ENCODE peak calls at places on chromosome 21, in five cellular contexts. Y is kidney epithelial cell, F is mucosa of gallbladder, M is upper lobe of left lung, C is NAMALWA. V is an unnamed sample.
A peak's percentile ranks its signal among the peaks of the same experiment; 100 is the strongest.

GRCh38 chr21:17427157-17427556 is 85.7 kb upstream of the CXADR start:
- DNase-seq in F (no peak), M (no peak), C (no peak), Y (no peak), V (no peak)

GRCh38 chr21:37658121-37658993 is 257.9 kb downstream of the KCNJ6 start:
- DNase-seq in F (no peak), Y (no peak), M (peak; percentile 30), C (no peak), V (no peak)

GRCh38 chr21:45405819-45406762 is 1.1 kb downstream of the COL18A1 start:
- DNase-seq in Y (peak; percentile 70), M (no peak), C (no peak), F (no peak), V (no peak)

GRCh38 chr21:34803792-34804440 is 135.1 kb downstream of the CLIC6 start:
- DNase-seq in Y (no peak), F (no peak), M (no peak), C (no peak), V (no peak)

GRCh38 chr21:15080504-15080903 is 15.7 kb upstream of the NRIP1 start:
- DNase-seq in C (no peak), Y (no peak), M (no peak), F (no peak), V (no peak)

GRCh38 chr21:16040601-16041000 is 310.8 kb downstream of the USP25 start:
- DNase-seq in C (no peak), F (no peak), M (no peak), Y (no peak), V (no peak)

GRCh38 chr21:38956791-38957571 is 151.3 kb downstream of the ETS2 start:
- DNase-seq in C (no peak), M (peak; percentile 62), Y (no peak), F (no peak), V (peak; percentile 68)

GRCh38 chr21:44551290-44552015 is at the start of gene KRTAP10-2:
- DNase-seq in Y (no peak), M (no peak), C (no peak), F (peak; percentile 3), V (no peak)

GRCh38 chr21:36038701-36039497 is 21.4 kb downstream of the SETD4 start:
- DNase-seq in Y (no peak), F (no peak), C (no peak), M (no peak), V (no peak)

GRCh38 chr21:41752231-41752681 is 14.6 kb downstream of the RIPK4 start:
- DNase-seq in F (no peak), Y (no peak), C (no peak), M (no peak), V (no peak)

GRCh38 chr21:27759091-27759659 is 792.3 kb upstream of the ADAMTS5 start:
- DNase-seq in Y (no peak), C (no peak), M (peak; percentile 28), F (no peak), V (peak; percentile 32)

GRCh38 chr21:26965567-26966359 is 1.1 kb downstream of the ADAMTS5 start:
- DNase-seq in M (no peak), C (no peak), F (peak; percentile 15), Y (no peak), V (peak; percentile 19)

GRCh38 chr21:22062472-22063139 is 1064.4 kb downstream of the NCAM2 start:
- DNase-seq in C (no peak), F (no peak), M (no peak), Y (no peak), V (peak; percentile 47)

GRCh38 chr21:29378814-29379213 is 80.1 kb downstream of the BACH1 start:
- DNase-seq in M (no peak), F (no peak), Y (no peak), C (no peak), V (no peak)

GRCh38 chr21:34687065-34687464 is 18.3 kb downstream of the CLIC6 start:
- DNase-seq in C (no peak), Y (no peak), M (no peak), F (no peak), V (no peak)

GRCh38 chr21:33023574-33024277 is 2.0 kb upstream of the OLIG2 start:
- DNase-seq in C (no peak), M (no peak), Y (no peak), F (no peak), V (no peak)